ENCODE peak calls at places on chromosome 16, in four cellular contexts. Q, L, R and B are unnamed samples.

GRCh38 chr16:49972280-49972679 is 52.7 kb upstream of the CNEP1R1 start:
- DNase-seq in Q (no peak), L (no peak), R (no peak), B (no peak)

GRCh38 chr16:14186954-14187306 is 115.8 kb downstream of the MRTFB start:
- DNase-seq in Q (no peak), L (no peak), R (peak), B (no peak)

GRCh38 chr16:19751478-19751877 is 33.4 kb downstream of the IQCK start:
- DNase-seq in Q (no peak), L (no peak), R (no peak), B (no peak)

GRCh38 chr16:22788190-22788530 is 25.8 kb upstream of the HS3ST2 start:
- DNase-seq in Q (no peak), L (no peak), R (no peak), B (no peak)

GRCh38 chr16:26963109-26963508 is 103.6 kb upstream of the C16orf82 start:
- DNase-seq in Q (no peak), L (peak), R (peak), B (no peak)

GRCh38 chr16:20801278-20801677 is 5.0 kb downstream of the ERI2 start:
- DNase-seq in Q (no peak), L (no peak), R (no peak), B (no peak)

GRCh38 chr16:67653131-67654068 is 6.7 kb downstream of the ACD start:
- DNase-seq in Q (no peak), L (no peak), R (no peak), B (no peak)

GRCh38 chr16:19804538-19805323 is 79.9 kb downstream of the GPRC5B start:
- DNase-seq in Q (peak), L (no peak), R (no peak), B (no peak)

GRCh38 chr16:1812732-1813163 is 13.9 kb downstream of the HAGH start:
- DNase-seq in Q (peak), L (peak), R (peak), B (no peak)

GRCh38 chr16:23505942-23506605 is 4.2 kb downstream of the GGA2 start:
- DNase-seq in Q (no peak), L (no peak), R (no peak), B (no peak)

GRCh38 chr16:84049403-84050060 is 6.9 kb upstream of the SLC38A8 start:
- DNase-seq in Q (peak), L (no peak), R (no peak), B (no peak)

GRCh38 chr16:61798741-61799140 is 237.5 kb downstream of the CDH8 start:
- DNase-seq in Q (no peak), L (no peak), R (no peak), B (no peak)

GRCh38 chr16:82655720-82656500 is 29.1 kb downstream of the CDH13 start:
- DNase-seq in Q (no peak), L (no peak), R (no peak), B (no peak)

GRCh38 chr16:87963400-87963799 is 12.2 kb downstream of the BANP start:
- DNase-seq in Q (no peak), L (peak), R (peak), B (no peak)

GRCh38 chr16:26598061-26598460 is 468.7 kb upstream of the C16orf82 start:
- DNase-seq in Q (no peak), L (no peak), R (no peak), B (no peak)

GRCh38 chr16:68493412-68494070 is 45.2 kb upstream of the SMPD3 start:
- DNase-seq in Q (no peak), L (no peak), R (no peak), B (no peak)

GRCh38 chr16:12516621-12517309 is 286.9 kb downstream of the CPPED1 start:
- DNase-seq in Q (no peak), L (no peak), R (no peak), B (no peak)

GRCh38 chr16:69049146-69049545 is 56.3 kb upstream of the HAS3 start:
- DNase-seq in Q (no peak), L (peak), R (peak), B (no peak)

GRCh38 chr16:11742041-11742535 is 569 bp downstream of the TXNDC11 start:
- DNase-seq in Q (peak), L (no peak), R (no peak), B (no peak)

GRCh38 chr16:56608876-56609462 is 585 bp downstream of the MT2A start:
- DNase-seq in Q (no peak), L (no peak), R (peak), B (no peak)

GRCh38 chr16:53055603-53056527 is 1.1 kb downstream of the CHD9 start:
- DNase-seq in Q (no peak), L (peak), R (peak), B (no peak)

GRCh38 chr16:56047307-56048234 is 143.7 kb upstream of the GNAO1 start:
- DNase-seq in Q (no peak), L (no peak), R (no peak), B (no peak)

GRCh38 chr16:57255686-57256415 is 10.8 kb downstream of the ARL2BP start:
- DNase-seq in Q (no peak), L (no peak), R (no peak), B (no peak)

GRCh38 chr16:8935989-8936388 is 27.7 kb downstream of the USP7 start:
- DNase-seq in Q (no peak), L (no peak), R (no peak), B (no peak)

GRCh38 chr16:11268921-11269375 is at the start of gene TNP2:
- DNase-seq in Q (no peak), L (no peak), R (no peak), B (no peak)

GRCh38 chr16:77868052-77868451 is 79.7 kb downstream of the VAT1L start:
- DNase-seq in Q (no peak), L (no peak), R (no peak), B (no peak)
- TF ChIP-seq CTCF in Q (no peak), L (no peak), R (no peak), B (no peak)

GRCh38 chr16:80503144-80503543 is 37.6 kb upstream of the DYNLRB2 start:
- DNase-seq in Q (no peak), L (no peak), R (no peak), B (no peak)
- TF ChIP-seq CTCF in Q (no peak), L (no peak), R (no peak), B (no peak)

GRCh38 chr16:66503030-66503429 is 46.9 kb downstream of the TK2 start:
- DNase-seq in Q (no peak), L (no peak), R (no peak), B (no peak)

GRCh38 chr16:66507731-66508239 is 42.1 kb downstream of the TK2 start:
- DNase-seq in Q (no peak), L (no peak), R (no peak), B (no peak)

GRCh38 chr16:66503612-66504011 is 46.3 kb downstream of the TK2 start:
- DNase-seq in Q (no peak), L (no peak), R (no peak), B (no peak)

DNA sequence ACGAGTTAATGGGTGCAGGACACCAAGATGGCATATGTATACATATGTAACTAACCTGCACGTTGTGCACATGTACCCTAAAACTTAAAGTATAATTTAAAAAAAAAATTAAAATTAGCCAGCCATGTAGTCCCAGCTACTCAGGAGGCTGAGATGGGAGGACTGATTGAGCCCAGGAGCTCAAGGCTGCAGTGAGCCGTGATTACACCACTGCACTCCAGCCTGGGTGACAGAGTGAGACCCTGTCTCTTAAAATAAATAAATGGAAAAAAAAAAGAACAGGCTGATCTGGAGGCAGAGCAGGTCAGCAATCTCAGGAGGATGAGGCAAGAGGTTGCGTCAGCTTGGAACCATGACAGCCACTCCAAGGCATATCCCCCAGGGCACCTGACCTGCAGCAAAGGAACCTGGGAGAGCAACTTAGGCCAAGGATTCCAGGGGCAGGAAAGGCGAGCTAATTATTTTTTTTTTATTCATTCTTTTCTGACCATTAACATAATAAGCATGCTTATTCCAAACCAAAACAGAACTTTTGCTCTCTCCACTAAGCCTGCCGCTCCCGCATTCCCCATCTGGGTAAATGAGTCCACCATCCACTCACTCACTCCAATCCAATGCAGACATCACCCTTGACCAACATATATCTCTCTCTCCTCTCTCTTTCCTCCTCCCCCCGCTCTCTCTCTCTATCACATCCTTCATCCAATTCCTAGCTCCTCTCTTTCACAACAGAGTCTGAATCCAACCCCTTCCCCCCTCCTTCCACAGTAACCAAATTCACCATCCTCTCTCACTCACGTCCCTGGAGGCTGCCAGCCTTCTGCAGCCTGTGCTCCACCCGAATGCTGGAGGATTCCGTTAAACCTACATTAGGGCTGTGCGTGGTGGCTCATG is 47.7 kb downstream of the TK2 start:
- DNase-seq in Q (no peak), L (peak), R (peak), B (no peak)
- TF ChIP-seq CTCF in Q (no peak), L (no peak), R (no peak), B (no peak)

GRCh38 chr16:85719605-85720318 is 31.0 kb upstream of the GINS2 start:
- DNase-seq in Q (no peak), L (no peak), R (no peak), B (no peak)

GRCh38 chr16:85718153-85718477 is 29.4 kb upstream of the GINS2 start:
- DNase-seq in Q (no peak), L (no peak), R (no peak), B (no peak)

GRCh38 chr16:85717393-85718152 is 28.8 kb upstream of the GINS2 start:
- DNase-seq in Q (peak), L (peak), R (peak), B (no peak)

GRCh38 chr16:85720319-85720637 is 30.6 kb downstream of the C16orf74 start:
- DNase-seq in Q (peak), L (peak), R (no peak), B (no peak)

GRCh38 chr16:85718682-85719081 is 29.9 kb upstream of the GINS2 start:
- DNase-seq in Q (no peak), L (no peak), R (no peak), B (no peak)
- TF ChIP-seq CTCF in Q (peak), L (peak), R (peak), B (no peak)

DNA sequence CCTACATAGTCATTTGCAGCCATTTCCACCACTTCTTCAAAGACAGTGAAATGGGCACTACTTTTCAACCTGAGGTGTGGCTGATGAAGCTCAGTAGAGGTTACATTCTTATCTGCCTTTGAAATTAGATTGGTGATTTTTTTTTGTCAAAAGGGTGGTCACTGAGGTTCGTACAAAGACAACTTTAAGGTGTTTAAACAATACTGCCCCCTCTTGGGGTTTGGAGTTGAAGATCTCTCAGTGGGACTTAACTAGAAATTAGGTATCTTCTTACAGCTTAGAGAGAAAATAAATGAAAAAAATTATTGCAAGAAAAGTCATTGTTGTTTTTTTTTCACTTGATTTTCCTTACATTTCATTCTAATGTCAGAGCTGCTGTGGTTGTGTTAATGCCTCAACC is 713.2 kb downstream of the CDH11 start:
- DNase-seq in Q (no peak), L (no peak), R (no peak), B (no peak)
- TF ChIP-seq CTCF in Q (no peak), L (no peak), R (no peak), B (no peak)

GRCh38 chr16:77434365-77435239 is at the start of gene ADAMTS18:
- DNase-seq in Q (no peak), L (no peak), R (no peak), B (no peak)
- TF ChIP-seq CTCF in Q (no peak), L (no peak), R (no peak), B (no peak)